ENCODE peak calls at places on chromosomes 7 and 10, in seven cellular contexts. E is psoas muscle; W is fibroblast of lung; U is cardiac muscle cell; G is CD8-positive, alpha-beta T cell; P is IMR-90; C is cardiac fibroblast. S is an unnamed sample.

GRCh38 chr7:135206887-135207738 is 4.2 kb downstream of the WDR91 start:
- DNase-seq in U (no peak), E (no peak), W (no peak), C (no peak), P (no peak), G (no peak), S (no peak)

GRCh38 chr7:47281966-47282643 is 299.8 kb downstream of the TNS3 start:
- DNase-seq in C (no peak), E (no peak), U (no peak), W (no peak), G (no peak), P (no peak), S (no peak)

GRCh38 chr10:31749293-31749692 is 179.3 kb downstream of the ARHGAP12 start:
- DNase-seq in G (no peak), P (peak), W (no peak), U (no peak), E (no peak), C (no peak), S (peak)

GRCh38 chr10:17523917-17524316 is 69.5 kb upstream of the ST8SIA6 start:
- DNase-seq in E (no peak), G (no peak), C (no peak), W (no peak), P (no peak), U (no peak), S (no peak)

GRCh38 chr10:20006169-20006870 is 190.1 kb downstream of the PLXDC2 start:
- DNase-seq in G (no peak), P (no peak), E (no peak), C (peak), U (no peak), W (peak), S (no peak)

GRCh38 chr10:124728071-124728829 is 15.9 kb downstream of the FAM53B start:
- DNase-seq in G (no peak), E (peak), C (peak), P (peak), W (peak), U (no peak), S (peak)

GRCh38 chr7:132577206-132578049 is 1.2 kb upstream of the PLXNA4 start:
- DNase-seq in C (peak), P (peak), E (peak), W (peak), G (no peak), U (peak), S (peak)

GRCh38 chr7:158720107-158720506 is 15.5 kb upstream of the NCAPG2 start:
- DNase-seq in P (no peak), C (no peak), G (no peak), E (no peak), W (no peak), U (no peak), S (no peak)

GRCh38 chr7:22251284-22251683 is 105.7 kb downstream of the RAPGEF5 start:
- DNase-seq in C (no peak), P (no peak), G (no peak), W (no peak), E (no peak), U (no peak), S (no peak)

GRCh38 chr7:53904355-53904754 is 637.8 kb upstream of the VSTM2A start:
- DNase-seq in U (no peak), G (no peak), C (no peak), P (no peak), W (no peak), E (no peak), S (no peak)

GRCh38 chr10:95125582-95125981 is 56.3 kb upstream of the CYP2C8 start:
- DNase-seq in G (no peak), P (no peak), W (no peak), C (no peak), U (no peak), E (no peak), S (no peak)

GRCh38 chr7:86928308-86928707 is 131.1 kb downstream of the ELAPOR2 start:
- DNase-seq in G (no peak), U (no peak), E (no peak), P (no peak), W (no peak), C (no peak), S (no peak)

GRCh38 chr10:79071535-79071923 is 2.8 kb downstream of the ZMIZ1 start:
- DNase-seq in G (no peak), E (no peak), W (no peak), U (no peak), C (no peak), P (no peak), S (no peak)

GRCh38 chr10:79072041-79072441 is 3.3 kb downstream of the ZMIZ1 start:
- DNase-seq in W (no peak), C (no peak), P (peak), E (no peak), G (no peak), U (no peak), S (no peak)

GRCh38 chr10:79073784-79074432 is 5.1 kb downstream of the ZMIZ1 start:
- DNase-seq in E (peak), P (peak), G (no peak), U (no peak), C (no peak), W (peak), S (no peak)

GRCh38 chr10:79074732-79075131 is 6.0 kb downstream of the ZMIZ1 start:
- DNase-seq in E (no peak), P (no peak), C (no peak), U (no peak), G (no peak), W (no peak), S (no peak)

DNA sequence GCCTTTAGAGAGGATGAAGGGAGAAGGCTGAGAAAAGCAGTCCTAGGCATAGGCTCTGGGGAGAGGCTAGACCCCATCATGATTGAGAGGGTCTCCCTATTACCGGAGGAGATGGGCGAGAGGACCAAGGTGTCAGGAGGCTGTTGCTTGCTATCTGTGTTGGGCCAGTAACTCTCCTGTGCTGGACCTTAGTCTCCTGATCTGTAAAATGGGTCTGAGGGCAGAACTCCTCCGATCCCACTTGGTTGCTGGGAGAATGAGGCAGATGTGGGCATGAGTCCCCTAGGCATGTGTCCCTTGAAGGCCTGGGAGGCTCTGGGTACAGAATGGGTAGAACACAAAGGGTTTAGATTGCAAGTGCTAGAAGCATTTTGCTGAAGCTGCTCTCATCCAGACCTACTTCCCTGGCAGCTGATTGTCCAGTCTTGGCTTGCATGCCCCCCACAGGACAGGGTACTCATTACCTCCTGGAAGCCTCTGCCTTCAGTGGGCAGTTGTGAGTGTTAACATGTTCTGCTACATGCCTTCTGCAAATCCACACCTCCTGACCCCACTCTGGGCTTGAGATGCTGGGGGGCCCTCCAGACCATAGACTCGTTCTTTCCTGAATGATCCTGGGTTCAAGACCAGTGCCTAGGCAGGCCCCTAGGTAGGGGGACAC is 4.4 kb downstream of the ZMIZ1 start:
- DNase-seq in P (no peak), W (no peak), G (no peak), U (no peak), E (no peak), C (no peak), S (peak)
- TF ChIP-seq CTCF in P (peak), W (no peak), G (no peak), U (no peak), E (no peak), C (peak), S (peak)

GRCh38 chr10:86259901-86260562 is 106.6 kb downstream of the GRID1 start:
- DNase-seq in U (no peak), G (no peak), P (no peak), W (no peak), E (no peak), C (no peak), S (no peak)
- H3K4me3 ChIP-seq in U (no peak), G (no peak), P (no peak), W (no peak), E (no peak), C (no peak), S (no peak)

DNA sequence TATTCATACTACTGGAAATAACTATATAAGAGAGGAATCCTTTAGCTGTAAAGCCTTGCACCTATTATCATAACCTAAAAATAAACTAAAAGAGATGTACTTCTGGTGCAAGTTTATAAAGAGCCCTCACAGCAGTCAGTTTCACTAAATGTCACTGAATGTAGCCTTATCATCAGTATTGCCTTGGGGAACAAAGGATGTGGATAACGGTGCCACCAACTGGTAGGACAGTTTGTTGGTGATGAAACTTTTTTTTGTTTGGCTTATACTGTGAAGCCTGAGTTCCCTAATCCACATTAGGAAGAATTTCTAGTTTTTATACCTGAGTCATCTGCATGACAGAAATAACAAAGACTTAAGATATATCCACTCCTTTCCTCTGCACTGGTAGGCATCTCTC is 117.9 kb upstream of the COL1A2 start:
- DNase-seq in P (peak), W (peak), C (peak), U (peak), E (no peak), G (no peak), S (peak)
- TF ChIP-seq CTCF in P (peak), W (peak), C (peak), U (peak), E (no peak), G (no peak), S (peak)

DNA sequence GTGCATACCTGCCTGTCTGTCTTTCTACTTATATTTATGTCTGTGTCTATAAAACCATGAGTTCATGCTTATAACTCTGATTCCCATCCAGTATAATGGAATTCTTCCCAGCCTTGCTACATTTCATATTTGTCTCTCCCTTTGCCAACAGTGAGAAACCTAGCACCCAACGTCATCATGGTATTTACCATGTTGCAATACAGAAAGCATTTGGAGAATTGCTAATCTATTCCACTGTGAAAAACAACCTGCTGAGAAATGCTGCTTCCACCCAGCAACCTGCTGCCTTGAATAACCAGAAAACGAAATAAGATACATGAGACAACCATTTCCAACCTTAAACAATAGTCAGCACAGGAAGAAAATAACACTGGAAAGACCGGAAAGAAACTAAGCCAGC is 501.1 kb downstream of the GLRX3 start:
- DNase-seq in G (no peak), W (no peak), C (no peak), E (no peak), P (no peak), U (no peak), S (no peak)
- H3K4me3 ChIP-seq in G (no peak), W (no peak), C (no peak), E (no peak), P (no peak), U (no peak), S (no peak)